ENCODE peak calls at places on chromosomes 6 and 20, in nine cellular contexts. X, K, F, T, C, R, O, D and I are unnamed samples.

GRCh38 chr6:43093361-43094289 is 17.5 kb downstream of the PTK7 start:
- DNase-seq in X (no peak), K (no peak), F (no peak), T (peak), C (no peak), R (peak), O (no peak), D (peak), I (peak)

GRCh38 chr20:61558726-61559125 is 306.7 kb downstream of the CDH4 start:
- DNase-seq in X (peak), K (no peak), F (no peak), T (no peak), C (no peak), R (no peak), O (no peak), D (no peak), I (no peak)

GRCh38 chr6:118660218-118660569 is 8.8 kb upstream of the CEP85L start:
- DNase-seq in X (peak), K (peak), F (no peak), T (no peak), C (peak), R (no peak), O (peak), D (peak), I (no peak)

GRCh38 chr20:21027569-21027968 is 78.6 kb downstream of the LINC00237 start:
- DNase-seq in X (no peak), K (no peak), F (no peak), T (peak), C (no peak), R (no peak), O (peak), D (peak), I (no peak)

GRCh38 chr6:96943535-96943934 is 19.0 kb downstream of the KLHL32 start:
- DNase-seq in X (no peak), K (no peak), F (no peak), T (no peak), C (no peak), R (no peak), O (peak), D (no peak), I (no peak)

GRCh38 chr6:43636312-43636667 is 650 bp downstream of the MAD2L1BP start:
- DNase-seq in X (no peak), K (no peak), F (no peak), T (no peak), C (no peak), R (peak), O (no peak), D (no peak), I (no peak)

GRCh38 chr6:142927274-142927586 is 17.7 kb downstream of the HIVEP2 start:
- DNase-seq in X (no peak), K (no peak), F (no peak), T (no peak), C (no peak), R (peak), O (no peak), D (no peak), I (no peak)

GRCh38 chr6:155327326-155328073 is 13.2 kb upstream of the TFB1M start:
- DNase-seq in X (peak), K (peak), F (no peak), T (no peak), C (peak), R (peak), O (peak), D (peak), I (peak)

GRCh38 chr6:25007269-25007699 is 71.5 kb upstream of the RIPOR2 start:
- DNase-seq in X (no peak), K (peak), F (no peak), T (no peak), C (no peak), R (no peak), O (no peak), D (no peak), I (no peak)

GRCh38 chr20:45229264-45230056 is 8.3 kb downstream of the SEMG2 start:
- DNase-seq in X (no peak), K (peak), F (no peak), T (peak), C (no peak), R (peak), O (no peak), D (peak), I (peak)

GRCh38 chr20:45727044-45727443 is 4.9 kb downstream of the SPINT4 start:
- DNase-seq in X (no peak), K (no peak), F (no peak), T (no peak), C (no peak), R (peak), O (no peak), D (no peak), I (no peak)